ENCODE peak calls at places on chromosomes 2 and 18, in five cellular contexts. W is sigmoid colon; P is fibroblast of mammary gland; D is cardiac fibroblast; J is stimulated activated CD8-positive, alpha-beta memory T cell treated with anti-CD3 and anti-CD28 coated beads, Interleukin-15, amount 100 ng/mL, for 1 hour. E is an unnamed sample.
A peak's percentile ranks its signal among the peaks of the same experiment; 100 is the strongest.

GRCh38 chr2:230904856-230905447 is 20.1 kb downstream of the GPR55 start:
- DNase-seq in W (peak; percentile 42), P (no peak), D (no peak), J (no peak), E (no peak)

GRCh38 chr2:26471766-26472706 is 5.9 kb downstream of the OTOF start:
- DNase-seq in W (no peak), P (no peak), D (no peak), J (no peak), E (no peak)

GRCh38 chr18:7821784-7822183 is 254.7 kb downstream of the PTPRM start:
- DNase-seq in W (no peak), P (no peak), D (no peak), J (no peak), E (no peak)

GRCh38 chr18:64116806-64117205 is 32.1 kb downstream of the LINC00305 start:
- DNase-seq in W (no peak), P (no peak), D (no peak), J (no peak), E (no peak)

GRCh38 chr2:54606393-54606973 is 117.0 kb upstream of the EML6 start:
- DNase-seq in W (no peak), P (peak; percentile 55), D (no peak), J (no peak), E (no peak)

GRCh38 chr2:197088694-197089093 is 162.2 kb upstream of the PGAP1 start:
- DNase-seq in W (no peak), P (peak; percentile 69), D (no peak), J (no peak), E (no peak)

GRCh38 chr18:69974365-69974764 is 26.7 kb upstream of the CD226 start:
- DNase-seq in W (no peak), P (peak; percentile 80), D (peak; percentile 82), J (no peak), E (peak; percentile 23)

GRCh38 chr2:206856474-206856873 is 82.8 kb upstream of the CPO start:
- DNase-seq in W (no peak), P (peak; percentile 49), D (peak; percentile 48), J (no peak), E (peak; percentile 9)

GRCh38 chr2:16094851-16095250 is 154.5 kb downstream of the MYCN start:
- DNase-seq in W (no peak), P (no peak), D (no peak), J (no peak), E (no peak)

GRCh38 chr2:230944123-230944653 is 19.1 kb upstream of the GPR55 start:
- DNase-seq in W (no peak), P (no peak), D (no peak), J (no peak), E (no peak)